ENCODE peak calls at places on chromosomes 6 and 20, in seven cellular contexts. R, K, B, S, Q, W and C are unnamed samples.

GRCh38 chr20:37471741-37472235 is 49.3 kb upstream of the NNAT start:
- DNase-seq in R (no peak), K (no peak), B (no peak), S (no peak), Q (no peak), W (no peak), C (no peak)

GRCh38 chr6:1839315-1839714 is 229.6 kb downstream of the FOXC1 start:
- DNase-seq in R (no peak), K (no peak), B (no peak), S (no peak), Q (no peak), W (no peak), C (no peak)

GRCh38 chr20:46810442-46811327 is 84.0 kb upstream of the EYA2 start:
- DNase-seq in R (no peak), K (peak), B (peak), S (no peak), Q (no peak), W (no peak), C (no peak)

GRCh38 chr6:75208564-75209431 is 2.9 kb upstream of the COL12A1 start:
- DNase-seq in R (peak), K (peak), B (peak), S (peak), Q (peak), W (peak), C (peak)

GRCh38 chr6:135073757-135074393 is 19.3 kb upstream of the HBS1L start:
- DNase-seq in R (no peak), K (no peak), B (no peak), S (no peak), Q (no peak), W (no peak), C (no peak)

GRCh38 chr20:57391439-57392129 is 388 bp downstream of the RBM38 start:
- DNase-seq in R (peak), K (no peak), B (no peak), S (no peak), Q (peak), W (no peak), C (peak)

GRCh38 chr6:168962886-168963285 is 290.8 kb downstream of the THBS2 start:
- DNase-seq in R (no peak), K (no peak), B (no peak), S (peak), Q (no peak), W (no peak), C (peak)

GRCh38 chr6:20789162-20789561 is 254.9 kb downstream of the CDKAL1 start:
- DNase-seq in R (no peak), K (peak), B (no peak), S (no peak), Q (no peak), W (no peak), C (no peak)

GRCh38 chr6:4358414-4359107 is 223.2 kb upstream of the ECI2 start:
- DNase-seq in R (peak), K (no peak), B (no peak), S (peak), Q (no peak), W (no peak), C (peak)

GRCh38 chr6:122996797-122997520 is 924 bp downstream of the CLVS2 start:
- DNase-seq in R (no peak), K (no peak), B (no peak), S (no peak), Q (no peak), W (no peak), C (no peak)

GRCh38 chr20:52481443-52481842 is 289.9 kb upstream of the ZFP64 start:
- DNase-seq in R (no peak), K (no peak), B (no peak), S (no peak), Q (no peak), W (no peak), C (no peak)

GRCh38 chr6:68559052-68559451 is 76.0 kb upstream of the ADGRB3 start:
- DNase-seq in R (no peak), K (peak), B (peak), S (peak), Q (peak), W (no peak), C (no peak)

GRCh38 chr20:25624500-25624939 is 706 bp upstream of the NANP start:
- DNase-seq in R (no peak), K (no peak), B (no peak), S (no peak), Q (no peak), W (peak), C (no peak)

GRCh38 chr6:11828185-11828897 is 49.7 kb upstream of the ADTRP start:
- DNase-seq in R (no peak), K (no peak), B (no peak), S (no peak), Q (peak), W (no peak), C (no peak)

GRCh38 chr6:35829306-35829705 is 24.2 kb downstream of the LHFPL5 start:
- DNase-seq in R (no peak), K (no peak), B (no peak), S (no peak), Q (no peak), W (no peak), C (no peak)

GRCh38 chr6:164013480-164014208 is 599.1 kb downstream of the QKI start:
- DNase-seq in R (no peak), K (no peak), B (no peak), S (no peak), Q (no peak), W (no peak), C (no peak)

GRCh38 chr6:90811596-90812226 is 224.8 kb upstream of the MAP3K7 start:
- DNase-seq in R (no peak), K (peak), B (peak), S (no peak), Q (no peak), W (no peak), C (no peak)

GRCh38 chr20:49411221-49411925 is 71.1 kb downstream of the KCNB1 start:
- DNase-seq in R (no peak), K (no peak), B (no peak), S (no peak), Q (no peak), W (no peak), C (no peak)

GRCh38 chr6:108848116-108848868 is at the start of gene ARMC2:
- DNase-seq in R (peak), K (peak), B (peak), S (peak), Q (peak), W (peak), C (peak)

GRCh38 chr6:132813173-132813856 is 1.1 kb upstream of the RPS12 start:
- DNase-seq in R (peak), K (peak), B (no peak), S (peak), Q (peak), W (peak), C (peak)

GRCh38 chr6:151065027-151065815 is 174.5 kb upstream of the AKAP12 start:
- DNase-seq in R (no peak), K (no peak), B (no peak), S (no peak), Q (no peak), W (no peak), C (peak)

GRCh38 chr6:156057869-156058268 is 602.2 kb upstream of the NOX3 start:
- DNase-seq in R (no peak), K (no peak), B (no peak), S (no peak), Q (no peak), W (no peak), C (no peak)